ENCODE peak calls at places on chromosomes 7 and 10, in four cellular contexts. One of them, this sample, is unnamed.

GRCh38 chr7:91720255-91720937 is 160.1 kb downstream of the MTERF1 start:
- DNase-seq in H9: no peak
- DNase-seq in neuronal stem cell: no peak
- DNase-seq in IMR-90: peak
- DNase-seq in this sample: peak

GRCh38 chr7:93011351-93012294 is 106.2 kb downstream of the SAMD9 start:
- DNase-seq in H9: no peak
- DNase-seq in neuronal stem cell: no peak
- DNase-seq in IMR-90: peak
- DNase-seq in this sample: no peak

GRCh38 chr7:151310578-151310977 is 31.0 kb upstream of the NUB1 start:
- DNase-seq in H9: no peak
- DNase-seq in neuronal stem cell: no peak
- DNase-seq in IMR-90: peak
- DNase-seq in this sample: no peak

GRCh38 chr7:682810-683209 is 43.7 kb upstream of the DNAAF5 start:
- DNase-seq in H9: no peak
- DNase-seq in neuronal stem cell: no peak
- DNase-seq in IMR-90: no peak
- DNase-seq in this sample: no peak

GRCh38 chr7:39589323-39590111 is 23.3 kb downstream of the YAE1 start:
- DNase-seq in H9: peak
- DNase-seq in neuronal stem cell: peak
- DNase-seq in IMR-90: peak
- DNase-seq in this sample: peak

GRCh38 chr10:33880291-33880690 is 545.8 kb upstream of the NRP1 start:
- DNase-seq in H9: no peak
- DNase-seq in neuronal stem cell: no peak
- DNase-seq in IMR-90: no peak
- DNase-seq in this sample: peak

GRCh38 chr7:106110885-106111670 is 1.0 kb downstream of the SYPL1 start:
- DNase-seq in H9: no peak
- DNase-seq in neuronal stem cell: no peak
- DNase-seq in IMR-90: no peak
- DNase-seq in this sample: no peak

GRCh38 chr10:34705563-34705962 is 109.5 kb downstream of the PARD3 start:
- DNase-seq in H9: no peak
- DNase-seq in neuronal stem cell: no peak
- DNase-seq in IMR-90: no peak
- DNase-seq in this sample: no peak

GRCh38 chr10:5293691-5294550 is 70.8 kb upstream of the UCN3 start:
- DNase-seq in H9: peak
- DNase-seq in neuronal stem cell: peak
- DNase-seq in IMR-90: peak
- DNase-seq in this sample: peak

GRCh38 chr7:129098409-129099084 is 43.6 kb upstream of the TNPO3 start:
- DNase-seq in H9: no peak
- DNase-seq in neuronal stem cell: no peak
- DNase-seq in IMR-90: no peak
- DNase-seq in this sample: no peak

GRCh38 chr7:129100827-129101166 is 43.7 kb upstream of the TSPAN33 start:
- DNase-seq in H9: no peak
- DNase-seq in neuronal stem cell: no peak
- DNase-seq in IMR-90: no peak
- DNase-seq in this sample: no peak

GRCh38 chr7:129103561-129104324 is 40.8 kb upstream of the TSPAN33 start:
- DNase-seq in H9: no peak
- DNase-seq in neuronal stem cell: no peak
- DNase-seq in IMR-90: no peak
- DNase-seq in this sample: no peak

GRCh38 chr7:129101746-129102145 is 42.8 kb upstream of the TSPAN33 start:
- DNase-seq in H9: no peak
- DNase-seq in neuronal stem cell: no peak
- DNase-seq in IMR-90: no peak
- DNase-seq in this sample: no peak
- H2BK5ac ChIP-seq in H9: no peak
- H2BK5ac ChIP-seq in neuronal stem cell: no peak
- H2BK5ac ChIP-seq in IMR-90: no peak
- H2BK5ac ChIP-seq in this sample: no peak

GRCh38 chr10:49649936-49650723 is 29.3 kb upstream of the C10orf53 start:
- DNase-seq in H9: peak
- DNase-seq in neuronal stem cell: no peak
- DNase-seq in IMR-90: no peak
- DNase-seq in this sample: no peak
- H2BK5ac ChIP-seq in H9: no peak
- H2BK5ac ChIP-seq in neuronal stem cell: no peak
- H2BK5ac ChIP-seq in IMR-90: no peak
- H2BK5ac ChIP-seq in this sample: no peak

GRCh38 chr10:31158000-31158658 is 126.5 kb upstream of the ZNF438 start:
- DNase-seq in H9: no peak
- DNase-seq in neuronal stem cell: no peak
- DNase-seq in IMR-90: peak
- DNase-seq in this sample: no peak
- H2BK5ac ChIP-seq in H9: no peak
- H2BK5ac ChIP-seq in neuronal stem cell: no peak
- H2BK5ac ChIP-seq in IMR-90: peak
- H2BK5ac ChIP-seq in this sample: no peak

GRCh38 chr10:8437896-8438295 is 383.4 kb downstream of the GATA3 start:
- DNase-seq in H9: no peak
- DNase-seq in neuronal stem cell: no peak
- DNase-seq in IMR-90: no peak
- DNase-seq in this sample: no peak
- H2BK5ac ChIP-seq in H9: no peak
- H2BK5ac ChIP-seq in neuronal stem cell: no peak
- H2BK5ac ChIP-seq in IMR-90: no peak
- H2BK5ac ChIP-seq in this sample: no peak